ENCODE peak calls at places on chromosomes 12 and 14, in five cellular contexts. Z is K562, X is GM12878, D is H1, R is SK-N-SH. V is an unnamed sample.
A peak's percentile ranks its signal among the peaks of the same experiment; 100 is the strongest.

GRCh38 chr12:107225626-107226025 is 132.3 kb upstream of the CRY1 start:
- DNase-seq in D (peak; percentile 15), X (no peak), R (no peak), Z (no peak), V (peak; percentile 65)

GRCh38 chr12:29245246-29245645 is 96.2 kb downstream of the FAR2 start:
- DNase-seq in D (no peak), Z (no peak), X (no peak), R (no peak), V (no peak)

GRCh38 chr12:11658796-11659195 is 9.3 kb downstream of the ETV6 start:
- DNase-seq in X (no peak), Z (no peak), D (no peak), R (no peak), V (no peak)

GRCh38 chr12:43029971-43030370 is 440.4 kb upstream of the PRICKLE1 start:
- DNase-seq in R (no peak), X (no peak), D (no peak), Z (no peak), V (no peak)

GRCh38 chr14:99118046-99118721 is 153.8 kb downstream of the BCL11B start:
- DNase-seq in Z (no peak), R (peak; percentile 1), D (no peak), X (no peak), V (no peak)

GRCh38 chr12:132580701-132581292 is 29.6 kb downstream of the LRCOL1 start:
- DNase-seq in X (no peak), D (no peak), R (no peak), Z (no peak), V (no peak)

GRCh38 chr12:12294215-12295005 is 27.6 kb upstream of the LRP6 start:
- DNase-seq in R (no peak), Z (no peak), X (no peak), D (no peak), V (no peak)

GRCh38 chr12:1281683-1282366 is 290.8 kb downstream of the ERC1 start:
- DNase-seq in R (no peak), Z (no peak), X (no peak), D (no peak), V (no peak)

GRCh38 chr14:68392393-68393085 is 400.3 kb downstream of the ZFP36L1 start:
- DNase-seq in Z (no peak), D (no peak), X (no peak), R (no peak), V (peak; percentile 13)

GRCh38 chr12:113299619-113300237 is 35.2 kb downstream of the SLC8B1 start:
- DNase-seq in D (peak; percentile 49), X (no peak), Z (peak; percentile 88), R (peak; percentile 69), V (peak; percentile 54)

GRCh38 chr12:118337194-118337838 is 35.4 kb downstream of the TAOK3 start:
- DNase-seq in R (no peak), D (no peak), Z (no peak), X (no peak), V (no peak)

GRCh38 chr14:100578552-100578951 is 8.7 kb downstream of the BEGAIN start:
- DNase-seq in R (no peak), D (no peak), X (no peak), Z (no peak), V (no peak)

DNA sequence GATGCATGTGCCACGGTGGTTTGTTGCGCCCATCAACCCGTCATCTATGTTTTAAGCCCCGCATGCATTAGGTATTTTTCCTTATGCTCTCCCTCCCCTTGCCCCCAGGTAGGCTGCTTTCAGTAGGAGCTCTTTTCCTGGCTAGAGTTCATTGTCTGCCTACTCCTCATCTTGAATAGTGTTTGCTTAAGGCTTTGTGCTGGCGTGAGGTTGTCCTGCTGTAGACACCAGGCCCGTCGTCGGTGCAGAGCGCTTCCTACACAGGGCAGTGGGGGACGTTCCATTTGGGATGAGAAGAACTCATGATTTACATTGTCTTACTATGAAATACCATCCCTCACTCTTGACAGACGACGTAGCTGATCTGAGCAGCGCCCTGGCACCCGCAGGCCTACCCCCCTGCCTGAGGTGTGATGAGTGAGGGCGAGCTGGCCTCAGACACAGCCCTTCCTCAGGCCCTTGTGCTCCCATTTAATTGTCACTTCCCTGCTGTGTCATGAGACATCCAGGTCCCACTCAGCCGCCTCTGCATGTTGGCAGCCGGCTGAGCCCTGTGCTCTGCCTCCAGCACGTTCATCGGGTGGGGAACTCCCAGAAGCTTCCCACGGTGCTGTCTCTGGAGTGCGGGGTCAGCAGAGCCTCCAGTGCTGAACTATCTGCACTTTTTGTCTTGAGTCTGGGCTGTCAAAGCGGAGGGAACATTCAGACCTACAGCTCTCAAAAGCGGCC is 76.0 kb downstream of the WDR20 start:
- DNase-seq in R (no peak), X (no peak), Z (no peak), D (no peak), V (no peak)
- TF ChIP-seq CHD2 in R (no peak), X (no peak), Z (no peak), D (no peak), V (no peak)

DNA sequence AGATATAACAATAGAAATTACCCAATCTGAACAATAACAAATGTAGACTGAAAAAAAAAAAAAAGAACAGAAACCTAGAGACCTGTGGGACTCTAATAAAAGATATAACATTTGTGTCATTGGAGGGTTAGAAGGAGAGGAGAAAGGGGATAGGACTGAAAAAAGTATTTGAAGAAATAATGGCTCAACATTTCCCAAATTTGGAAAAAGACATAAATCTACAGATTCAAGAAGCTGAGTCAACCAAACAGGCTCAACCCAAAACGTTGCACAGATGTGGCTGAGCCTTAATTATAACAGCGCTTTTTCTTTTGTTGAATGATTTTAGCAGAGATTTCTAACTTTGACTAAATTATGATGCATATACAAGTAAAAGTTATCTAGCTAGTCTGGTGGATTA is 131.3 kb downstream of the TMTC3 start:
- DNase-seq in Z (no peak), R (no peak), X (no peak), D (no peak), V (no peak)
- TF ChIP-seq YY1 in Z (no peak), R (no peak), X (no peak), D (no peak), V (no peak)

GRCh38 chr14:105864651-105865265 is 338.4 kb downstream of the TMEM121 start:
- DNase-seq in Z (no peak), X (no peak), R (no peak), D (no peak), V (no peak)
- TF ChIP-seq CHD2 in Z (no peak), X (no peak), R (no peak), D (no peak), V (no peak)

GRCh38 chr14:81519200-81519998 is 14.3 kb downstream of the SEL1L start:
- DNase-seq in X (peak; percentile 31), D (no peak), Z (no peak), R (no peak), V (no peak)
- TF ChIP-seq YY1 in X (no peak), D (no peak), Z (no peak), R (no peak), V (no peak)

GRCh38 chr14:96069421-96069820 is 30.3 kb downstream of the C14orf132 start:
- DNase-seq in D (no peak), R (no peak), X (no peak), Z (no peak), V (no peak)

GRCh38 chr14:96065661-96066459 is 26.7 kb downstream of the C14orf132 start:
- DNase-seq in R (peak; percentile 78), X (no peak), D (no peak), Z (no peak), V (no peak)

GRCh38 chr14:96067985-96068930 is 29.1 kb downstream of the C14orf132 start:
- DNase-seq in R (no peak), X (no peak), Z (no peak), D (no peak), V (no peak)

GRCh38 chr14:96064866-96065265 is 25.7 kb downstream of the C14orf132 start:
- DNase-seq in Z (no peak), X (no peak), R (no peak), D (no peak), V (no peak)

GRCh38 chr14:96066976-96067375 is 27.8 kb downstream of the C14orf132 start:
- DNase-seq in X (no peak), R (no peak), D (no peak), Z (no peak), V (no peak)
- TF ChIP-seq CHD2 in X (no peak), R (no peak), D (no peak), Z (no peak), V (no peak)

DNA sequence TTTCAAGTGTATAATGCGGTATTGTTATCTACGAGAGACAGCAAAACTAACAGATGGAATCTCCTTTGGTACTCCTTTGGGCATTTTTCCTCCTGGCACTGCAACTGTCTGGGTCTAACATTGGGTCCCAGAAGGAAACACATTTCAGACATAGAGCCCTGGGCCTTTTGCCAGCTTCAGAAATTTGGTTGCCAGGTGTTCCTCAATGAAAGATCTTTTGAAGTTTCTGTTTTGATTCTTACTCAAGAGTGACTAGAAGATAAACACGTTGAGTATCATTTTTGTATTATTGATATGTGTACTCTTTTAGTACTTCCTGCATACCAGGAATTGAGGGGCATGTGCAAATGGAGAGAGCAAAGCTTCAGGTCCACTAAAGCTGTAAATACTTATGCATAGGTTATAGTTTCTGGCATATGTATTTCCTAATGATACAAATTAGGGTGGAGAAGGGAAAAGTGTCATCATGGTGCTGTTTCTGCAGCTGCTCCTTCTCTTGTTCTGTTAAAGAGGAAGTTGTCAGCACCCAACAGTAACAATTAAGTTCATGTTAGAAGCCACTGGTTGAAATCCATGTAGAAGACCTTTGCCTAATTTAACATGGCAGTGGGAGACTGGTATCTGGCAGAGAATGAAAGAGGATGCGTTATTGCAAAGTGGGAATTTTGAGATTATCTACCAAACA is 53.5 kb downstream of the SLC38A6 start:
- DNase-seq in R (no peak), D (no peak), X (peak; percentile 48), Z (no peak), V (no peak)
- TF ChIP-seq YY1 in R (no peak), D (no peak), X (no peak), Z (no peak), V (no peak)